ENCODE peak calls at places on chromosome 3, in seven cellular contexts. B, A, V, U, W, M and H are unnamed samples.

GRCh38 chr3:8484409-8485140 is 17.0 kb upstream of the LMCD1 start:
- DNase-seq in W (no peak), V (no peak), A (no peak), B (no peak), M (no peak), U (no peak), H (no peak)

GRCh38 chr3:134260984-134261383 is 10.3 kb upstream of the RYK start:
- DNase-seq in V (no peak), U (no peak), M (no peak), W (peak; percentile 68), B (no peak), A (peak; percentile 23), H (no peak)

GRCh38 chr3:75218577-75218976 is 445.6 kb upstream of the FRG2C start:
- DNase-seq in W (no peak), U (no peak), B (no peak), V (no peak), M (no peak), A (no peak), H (no peak)

GRCh38 chr3:25533365-25533764 is 105.3 kb downstream of the RARB start:
- DNase-seq in W (no peak), M (no peak), B (no peak), U (no peak), A (no peak), V (no peak), H (no peak)

GRCh38 chr3:141250828-141251227 is 19.2 kb downstream of the PXYLP1 start:
- DNase-seq in U (no peak), M (no peak), V (no peak), B (no peak), A (no peak), W (no peak), H (no peak)

GRCh38 chr3:115165266-115165665 is 18.2 kb upstream of the ZBTB20 start:
- DNase-seq in B (no peak), W (no peak), M (no peak), V (no peak), A (no peak), U (no peak), H (no peak)

GRCh38 chr3:8110966-8111798 is 390.4 kb upstream of the LMCD1 start:
- DNase-seq in M (peak; percentile 72), V (peak; percentile 41), W (peak; percentile 78), U (peak; percentile 72), B (peak; percentile 79), A (peak; percentile 37), H (peak; percentile 80)

GRCh38 chr3:54427951-54428871 is 305.9 kb downstream of the CACNA2D3 start:
- DNase-seq in W (peak; percentile 65), V (peak; percentile 27), U (peak; percentile 26), B (peak; percentile 70), A (peak; percentile 58), M (peak; percentile 78), H (peak; percentile 80)

GRCh38 chr3:8942115-8942514 is 21.2 kb downstream of the RAD18 start:
- DNase-seq in W (no peak), B (no peak), U (no peak), V (no peak), A (no peak), M (no peak), H (no peak)

GRCh38 chr3:118760611-118761606 is 273.7 kb downstream of the IGSF11 start:
- DNase-seq in A (no peak), B (no peak), U (no peak), W (peak; percentile 67), V (no peak), M (peak; percentile 8), H (peak; percentile 16)

GRCh38 chr3:71305246-71306206 is 278.0 kb downstream of the FOXP1 start:
- DNase-seq in V (no peak), W (peak; percentile 88), A (peak; percentile 21), B (peak; percentile 38), M (peak; percentile 38), U (peak; percentile 39), H (peak; percentile 49)

GRCh38 chr3:41853495-41853894 is 108.4 kb downstream of the ULK4 start:
- DNase-seq in A (no peak), M (peak; percentile 8), W (no peak), B (no peak), V (no peak), U (no peak), H (no peak)

GRCh38 chr3:52787672-52788625 is 6.6 kb upstream of the ITIH3 start:
- DNase-seq in B (no peak), A (no peak), U (no peak), W (no peak), V (no peak), M (no peak), H (no peak)

GRCh38 chr3:156274791-156275190 is 154.4 kb downstream of the KCNAB1 start:
- DNase-seq in U (no peak), M (no peak), V (no peak), A (no peak), W (no peak), B (no peak), H (peak; percentile 37)

GRCh38 chr3:48502728-48503168 is 1.2 kb downstream of the SHISA5 start:
- DNase-seq in W (no peak), B (no peak), M (no peak), U (no peak), A (no peak), V (no peak), H (no peak)

GRCh38 chr3:165635791-165636681 is 201.2 kb downstream of the BCHE start:
- DNase-seq in W (no peak), U (no peak), B (peak; percentile 8), A (no peak), V (no peak), M (no peak), H (no peak)

GRCh38 chr3:45635475-45636256 is 41.1 kb downstream of the LIMD1 start:
- DNase-seq in A (no peak), B (peak; percentile 56), W (peak; percentile 76), U (peak; percentile 76), V (no peak), M (peak; percentile 73), H (peak; percentile 52)

GRCh38 chr3:79767194-79767952 is 425 bp downstream of the ROBO1 start:
- DNase-seq in M (peak; percentile 34), V (no peak), A (no peak), U (no peak), B (peak; percentile 27), W (peak; percentile 42), H (no peak)

GRCh38 chr3:16547958-16548357 is 34.5 kb upstream of the RFTN1 start:
- DNase-seq in A (no peak), V (no peak), U (no peak), W (no peak), M (no peak), B (no peak), H (no peak)

GRCh38 chr3:64575211-64575844 is 112.5 kb downstream of the ADAMTS9 start:
- DNase-seq in B (peak; percentile 8), A (peak; percentile 32), W (peak; percentile 55), U (peak; percentile 27), V (peak; percentile 11), M (peak; percentile 35), H (peak; percentile 17)

GRCh38 chr3:146134348-146135117 is 26.5 kb downstream of the PLOD2 start:
- DNase-seq in U (no peak), A (no peak), V (no peak), W (no peak), M (peak; percentile 43), B (no peak), H (no peak)
- H3K27ac ChIP-seq in U (no peak overlapping the region), A (no peak overlapping the region), V (no peak overlapping the region), W (no peak overlapping the region), M (no peak overlapping the region), B (no peak overlapping the region), H (no peak overlapping the region)

GRCh38 chr3:76432396-76432795 is 607.5 kb upstream of the ROBO2 start:
- DNase-seq in U (no peak), B (no peak), A (no peak), W (no peak), V (no peak), M (peak; percentile 46), H (no peak)

GRCh38 chr3:76429536-76430177 is 610.2 kb upstream of the ROBO2 start:
- DNase-seq in A (no peak), V (no peak), B (no peak), U (no peak), W (no peak), M (no peak), H (no peak)
- H2AFZ ChIP-seq in A (no peak overlapping the region), V (no peak overlapping the region), B (no peak overlapping the region), U (no peak overlapping the region), W (no peak overlapping the region), M (no peak overlapping the region), H (no peak overlapping the region)

GRCh38 chr3:39573392-39573791 is 105.9 kb downstream of the MOBP start:
- DNase-seq in M (no peak), W (no peak), U (no peak), V (no peak), B (no peak), A (no peak), H (peak; percentile 16)

GRCh38 chr3:39577541-39577940 is 110.1 kb downstream of the MOBP start:
- DNase-seq in W (peak; percentile 91), M (no peak), A (no peak), V (no peak), B (no peak), U (no peak), H (no peak)
- H3K27ac ChIP-seq in W (peak overlapping the region; percentile 92), M (no peak overlapping the region), A (no peak overlapping the region), V (no peak overlapping the region), B (no peak overlapping the region), U (no peak overlapping the region), H (no peak overlapping the region)

GRCh38 chr3:172249039-172249438 is 199.2 kb downstream of the GHSR start:
- DNase-seq in U (peak; percentile 61), A (no peak), M (peak; percentile 76), B (no peak), V (no peak), W (no peak), H (no peak)
- H2AFZ ChIP-seq in U (no peak overlapping the region), A (no peak overlapping the region), M (no peak overlapping the region), B (no peak overlapping the region), V (no peak overlapping the region), W (no peak overlapping the region), H (no peak overlapping the region)

GRCh38 chr3:128009952-128010846 is 42.0 kb upstream of the SEC61A1 start:
- DNase-seq in U (peak; percentile 50), M (peak; percentile 95), B (no peak), V (no peak), W (no peak), A (no peak), H (no peak)
- H3K27ac ChIP-seq in U (no peak overlapping the region), M (no peak overlapping the region), B (no peak overlapping the region), V (no peak overlapping the region), W (no peak overlapping the region), A (no peak overlapping the region), H (no peak overlapping the region)

DNA sequence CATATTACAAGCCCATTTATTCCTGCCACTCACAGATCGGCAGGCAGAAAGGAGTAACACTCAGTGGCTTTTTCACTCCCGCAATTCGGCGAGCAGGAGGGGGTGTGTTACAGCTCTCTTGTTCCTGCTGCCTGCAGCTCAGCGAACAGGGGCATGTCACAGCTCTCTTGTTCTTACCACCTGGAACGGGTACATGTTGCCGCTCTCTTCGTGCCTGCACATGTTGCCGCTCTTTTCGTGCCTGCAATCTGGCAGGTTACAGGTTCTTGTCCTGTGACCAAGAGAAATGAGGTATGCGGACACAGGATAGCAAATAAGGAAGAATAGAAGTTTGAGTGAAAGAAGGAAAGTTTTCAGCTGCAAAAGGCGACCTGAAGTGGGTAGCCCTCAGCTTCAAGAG is 761.4 kb downstream of the NAALADL2 start:
- DNase-seq in W (no peak), U (no peak), V (no peak), A (no peak), M (no peak), B (no peak), H (no peak)
- H2AFZ ChIP-seq in W (peak overlapping the region; percentile 57), U (no peak overlapping the region), V (no peak overlapping the region), A (no peak overlapping the region), M (no peak overlapping the region), B (no peak overlapping the region), H (no peak overlapping the region)